ENCODE peak calls at places on chromosome 22, in ten cellular contexts. C is PC-9, G is IMR-90, A is neuronal stem cell, Q is SK-N-SH, I is OCI-LY7, X is fibroblast of lung, M is keratinocyte, N is HCT116, B is PC-3. V is an unnamed sample.

GRCh38 chr22:41831383-41831782 is 1.5 kb upstream of the SREBF2 start:
- DNase-seq in C (no peak), G (no peak), A (no peak), Q (no peak), I (peak), X (peak), M (no peak), N (no peak), B (no peak), V (peak)

GRCh38 chr22:42500164-42500835 is 19.3 kb downstream of the RRP7A start:
- DNase-seq in C (peak), G (peak), A (peak), Q (peak), I (peak), X (peak), M (peak), N (peak), B (peak), V (no peak)

GRCh38 chr22:48489551-48490512 is 1337.8 kb downstream of the BRD1 start:
- DNase-seq in C (no peak), G (no peak), A (no peak), Q (peak), I (no peak), X (peak), M (no peak), N (no peak), B (no peak), V (peak)

GRCh38 chr22:48886604-48887393 is 940.9 kb downstream of the BRD1 start:
- DNase-seq in C (no peak), G (no peak), A (no peak), Q (no peak), I (no peak), X (no peak), M (no peak), N (no peak), B (no peak), V (no peak)

GRCh38 chr22:23387827-23388491 is 192.1 kb downstream of the IGLL1 start:
- DNase-seq in C (no peak), G (no peak), A (no peak), Q (no peak), I (no peak), X (no peak), M (no peak), N (no peak), B (no peak), V (no peak)

GRCh38 chr22:22893077-22893805 is 5.6 kb downstream of the IGLL5 start:
- DNase-seq in C (no peak), G (no peak), A (no peak), Q (no peak), I (peak), X (no peak), M (no peak), N (no peak), B (no peak), V (peak)

GRCh38 chr22:45082795-45083194 is 73.0 kb upstream of the PHF21B start:
- DNase-seq in C (no peak), G (no peak), A (no peak), Q (peak), I (no peak), X (no peak), M (no peak), N (no peak), B (peak), V (no peak)

GRCh38 chr22:35684270-35684700 is 33.4 kb upstream of the APOL5 start:
- DNase-seq in C (no peak), G (peak), A (peak), Q (no peak), I (peak), X (peak), M (no peak), N (no peak), B (no peak), V (no peak)

GRCh38 chr22:33785283-33785991 is 134.8 kb downstream of the LARGE1 start:
- DNase-seq in C (peak), G (peak), A (no peak), Q (peak), I (no peak), X (peak), M (peak), N (no peak), B (peak), V (peak)

GRCh38 chr22:37440875-37441274 is 13.6 kb upstream of the ELFN2 start:
- DNase-seq in C (no peak), G (no peak), A (no peak), Q (no peak), I (no peak), X (no peak), M (no peak), N (no peak), B (no peak), V (no peak)

GRCh38 chr22:48702573-48703264 is 1125.0 kb downstream of the BRD1 start:
- DNase-seq in C (no peak), G (no peak), A (no peak), Q (no peak), I (no peak), X (no peak), M (no peak), N (no peak), B (no peak), V (no peak)

GRCh38 chr22:45235101-45235777 is 5.5 kb downstream of the KIAA0930 start:
- DNase-seq in C (no peak), G (no peak), A (no peak), Q (no peak), I (peak), X (no peak), M (no peak), N (no peak), B (no peak), V (peak)

GRCh38 chr22:18121436-18122253 is 11.0 kb downstream of the TUBA8 start:
- DNase-seq in C (no peak), G (no peak), A (peak), Q (no peak), I (no peak), X (no peak), M (no peak), N (no peak), B (no peak), V (no peak)

DNA sequence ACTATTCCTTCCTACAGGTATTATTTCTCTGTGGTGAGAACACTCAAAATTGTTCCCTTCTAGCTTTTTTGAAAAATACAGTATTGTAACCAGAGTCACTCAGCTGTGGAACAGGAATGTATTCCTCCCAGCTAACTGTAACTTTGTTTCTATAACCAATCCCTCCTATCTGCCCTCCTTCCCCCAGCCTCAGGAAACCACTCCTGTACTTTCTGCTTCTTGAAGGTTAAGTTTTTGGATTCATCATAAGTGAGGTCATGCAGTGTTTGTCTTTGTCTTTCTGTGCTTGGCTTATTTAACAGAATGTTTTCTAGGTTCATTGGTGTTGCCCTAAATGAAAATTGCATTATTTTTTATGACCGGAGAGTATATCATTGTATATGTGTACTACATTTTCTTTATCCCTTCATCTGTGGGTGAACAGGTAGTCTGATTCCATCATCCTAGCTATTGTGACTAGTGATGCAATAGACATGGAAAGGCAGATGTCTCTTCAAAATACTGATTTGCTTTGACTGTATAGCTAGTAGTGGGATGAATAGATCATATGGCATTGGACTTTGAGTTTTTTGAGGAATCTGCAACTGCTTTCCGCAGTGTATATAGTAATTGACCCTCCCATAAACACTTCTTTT is 112.9 kb upstream of the GRK3 start:
- DNase-seq in C (no peak), G (peak), A (no peak), Q (no peak), I (no peak), X (peak), M (no peak), N (no peak), B (no peak), V (no peak)
- H3K4me3 ChIP-seq in C (no peak), G (no peak), A (no peak), Q (no peak), I (no peak), X (peak), M (no peak), N (no peak), B (no peak), V (no peak)

GRCh38 chr22:38756631-38757463 is 1.0 kb upstream of the SUN2 start:
- DNase-seq in C (no peak), G (no peak), A (no peak), Q (no peak), I (peak), X (peak), M (no peak), N (no peak), B (no peak), V (no peak)
- H2AFZ ChIP-seq in C (peak), G (peak), A (peak), Q (peak), I (peak), X (no peak), M (no peak), N (no peak), B (peak), V (no peak)

DNA sequence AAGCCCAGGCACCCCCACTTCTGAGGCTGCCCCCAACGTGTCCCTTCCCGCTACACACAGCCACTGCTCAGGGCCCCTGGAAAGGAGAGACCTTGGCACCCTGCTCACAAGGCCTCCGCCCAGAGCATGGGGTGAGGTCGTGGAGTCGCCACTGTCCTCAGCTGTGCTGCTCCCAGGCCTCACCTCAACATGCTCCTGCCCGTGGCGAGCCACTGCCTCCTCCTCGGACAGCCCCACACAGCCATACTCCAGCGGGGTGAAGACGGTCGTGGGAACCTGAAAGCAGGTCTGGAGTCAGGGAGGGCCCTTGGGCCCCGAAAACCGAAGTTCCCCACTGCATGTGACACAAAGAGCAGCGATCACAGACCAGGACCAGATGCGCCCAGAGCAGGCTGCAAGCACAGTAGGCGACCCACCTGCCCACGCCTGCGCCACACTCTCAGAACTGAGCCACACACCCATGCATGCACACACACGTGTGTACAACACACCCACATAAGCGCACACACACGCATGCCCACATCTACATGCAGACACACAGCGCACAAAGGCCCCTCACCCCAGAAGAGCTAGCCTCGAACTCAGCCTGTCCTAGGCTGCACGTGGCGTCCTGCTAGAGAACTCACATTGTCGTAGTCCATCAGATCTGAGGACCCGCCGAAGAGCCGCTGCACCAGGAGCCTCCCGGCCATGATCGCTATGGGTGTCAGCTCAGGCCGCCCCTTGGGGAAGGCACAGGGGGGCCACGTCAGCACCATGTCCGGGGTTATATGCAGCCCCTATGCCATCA is 25.5 kb upstream of the GNB1L start:
- DNase-seq in C (no peak), G (no peak), A (no peak), Q (peak), I (no peak), X (no peak), M (no peak), N (no peak), B (no peak), V (no peak)
- H3K4me3 ChIP-seq in C (no peak), G (no peak), A (no peak), Q (no peak), I (no peak), X (no peak), M (no peak), N (no peak), B (no peak), V (no peak)

GRCh38 chr22:47153854-47154542 is 391.5 kb downstream of the TBC1D22A start:
- DNase-seq in C (no peak), G (peak), A (no peak), Q (peak), I (no peak), X (peak), M (no peak), N (no peak), B (no peak), V (no peak)

GRCh38 chr22:47154621-47155081 is 392.2 kb downstream of the TBC1D22A start:
- DNase-seq in C (no peak), G (peak), A (no peak), Q (peak), I (no peak), X (peak), M (no peak), N (no peak), B (peak), V (no peak)

GRCh38 chr22:47155912-47156311 is 393.5 kb downstream of the TBC1D22A start:
- DNase-seq in C (no peak), G (no peak), A (no peak), Q (no peak), I (no peak), X (no peak), M (no peak), N (no peak), B (no peak), V (no peak)

GRCh38 chr22:47156352-47157092 is 394.1 kb downstream of the TBC1D22A start:
- DNase-seq in C (no peak), G (no peak), A (no peak), Q (no peak), I (no peak), X (no peak), M (no peak), N (no peak), B (no peak), V (no peak)

GRCh38 chr22:47155131-47155885 is 392.9 kb downstream of the TBC1D22A start:
- DNase-seq in C (no peak), G (no peak), A (no peak), Q (no peak), I (no peak), X (no peak), M (no peak), N (no peak), B (no peak), V (no peak)
- H2AFZ ChIP-seq in C (no peak), G (peak), A (no peak), Q (no peak), I (no peak), X (peak), M (no peak), N (no peak), B (peak), V (no peak)

DNA sequence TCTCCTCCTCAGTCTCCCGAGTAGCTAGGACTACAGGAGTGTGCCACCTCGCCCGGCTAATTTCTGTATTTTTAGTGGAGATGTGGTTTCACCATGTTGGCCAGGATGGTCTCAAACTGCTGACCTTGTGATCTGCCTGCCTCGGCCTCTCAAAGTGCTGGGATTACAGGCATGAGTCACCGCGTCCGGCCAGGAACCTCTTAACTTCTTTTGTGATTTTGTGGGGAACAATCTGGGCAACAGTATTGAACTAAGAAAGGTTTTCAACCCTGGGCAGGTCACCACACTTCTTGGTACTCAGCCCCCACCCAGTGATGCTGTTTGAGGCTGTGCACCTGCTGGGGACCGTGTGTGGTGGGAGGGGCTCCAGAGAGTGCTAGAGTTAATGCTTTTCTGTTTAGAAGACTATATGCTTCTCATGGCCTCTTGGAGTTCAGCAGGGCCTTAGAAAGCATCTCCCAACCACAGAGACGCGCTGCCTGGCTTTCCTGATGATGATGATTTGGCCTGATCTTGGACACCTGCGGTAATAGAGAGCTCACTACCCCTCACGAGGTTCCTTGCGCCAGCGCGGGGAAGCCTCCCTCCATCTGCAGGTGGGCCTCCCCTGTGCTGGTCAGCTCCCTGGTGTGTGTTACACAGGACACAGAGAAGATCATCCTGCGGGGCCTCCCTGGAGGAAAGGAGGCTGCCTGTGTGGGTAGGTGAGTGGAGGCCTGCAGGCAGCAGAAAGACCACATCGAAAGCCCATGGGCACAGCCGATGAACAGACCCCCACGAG is 1.2 kb downstream of the DENND6B start:
- DNase-seq in C (no peak), G (no peak), A (no peak), Q (no peak), I (no peak), X (no peak), M (no peak), N (no peak), B (no peak), V (no peak)
- H3K4me3 ChIP-seq in C (peak), G (peak), A (peak), Q (peak), I (no peak), X (peak), M (no peak), N (peak), B (peak), V (no peak)

GRCh38 chr22:28620244-28620922 is 59.3 kb downstream of the TTC28 start:
- DNase-seq in C (no peak), G (no peak), A (no peak), Q (no peak), I (no peak), X (no peak), M (no peak), N (no peak), B (no peak), V (no peak)
- H2AFZ ChIP-seq in C (no peak), G (no peak), A (no peak), Q (no peak), I (no peak), X (no peak), M (no peak), N (no peak), B (no peak), V (no peak)

GRCh38 chr22:19879651-19879995 is 24.9 kb upstream of the GNB1L start:
- DNase-seq in C (no peak), G (no peak), A (no peak), Q (peak), I (no peak), X (no peak), M (no peak), N (no peak), B (no peak), V (no peak)

GRCh38 chr22:19879248-19879575 is 24.5 kb upstream of the GNB1L start:
- DNase-seq in C (no peak), G (no peak), A (no peak), Q (peak), I (no peak), X (no peak), M (no peak), N (no peak), B (no peak), V (no peak)

GRCh38 chr22:19878461-19879247 is 24.0 kb upstream of the GNB1L start:
- DNase-seq in C (no peak), G (peak), A (no peak), Q (peak), I (no peak), X (no peak), M (no peak), N (no peak), B (no peak), V (no peak)

GRCh38 chr22:19882446-19883381 is 28.0 kb upstream of the GNB1L start:
- DNase-seq in C (no peak), G (no peak), A (no peak), Q (peak), I (no peak), X (no peak), M (no peak), N (no peak), B (no peak), V (no peak)

DNA sequence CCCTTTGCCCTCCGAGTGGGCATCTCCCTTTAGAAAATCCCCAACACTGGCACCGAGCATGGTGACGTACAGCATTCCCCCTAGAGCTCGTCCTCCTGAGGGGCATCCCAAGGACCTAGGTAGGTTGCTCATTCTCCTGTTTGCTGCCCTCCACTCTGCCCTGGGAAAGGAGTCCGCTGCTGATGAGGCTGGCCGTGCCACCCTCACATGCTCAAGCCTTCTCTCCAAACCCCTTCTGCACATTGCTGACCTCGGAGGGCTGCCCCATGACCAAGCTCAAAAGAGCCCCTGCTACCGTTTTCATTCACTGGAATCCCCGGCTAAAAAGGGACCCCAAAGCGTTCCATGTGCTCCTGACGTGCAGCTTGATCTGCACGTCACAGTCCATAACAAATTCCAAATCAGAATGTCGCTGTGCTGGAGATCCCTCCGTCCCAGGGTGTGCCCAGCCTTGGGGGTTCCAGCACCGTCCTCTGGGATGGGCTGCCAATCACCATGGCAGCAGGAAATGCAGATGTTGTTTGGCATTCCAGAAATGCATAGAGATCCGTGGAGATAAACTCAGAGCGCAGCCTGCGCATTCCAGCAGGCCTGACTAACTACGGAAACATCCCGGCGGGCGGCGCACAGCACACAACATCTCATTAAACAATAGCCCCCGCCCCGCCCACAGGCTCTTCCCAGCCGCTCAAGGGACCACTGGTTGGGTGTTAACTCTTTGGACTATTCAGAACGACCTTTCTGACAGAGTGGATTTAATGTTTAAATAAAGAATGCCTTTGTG is 26.3 kb upstream of the GNB1L start:
- DNase-seq in C (peak), G (peak), A (peak), Q (peak), I (no peak), X (peak), M (peak), N (peak), B (peak), V (no peak)
- H3K4me3 ChIP-seq in C (no peak), G (no peak), A (peak), Q (no peak), I (no peak), X (no peak), M (no peak), N (no peak), B (peak), V (no peak)